ENCODE peak calls at places on chromosomes 12 and 14, in nine cellular contexts. T is suprapubic skin, C is uterus, J is HFF-Myc, P is cardiac fibroblast, E is adrenal gland, U is AG10803, D is heart left ventricle, R is tibial artery. X is an unnamed sample.

GRCh38 chr12:131863711-131864396 is 30.6 kb upstream of the ULK1 start:
- DNase-seq in T (no peak), C (no peak), J (no peak), P (no peak), E (no peak), U (no peak), D (no peak), R (no peak), X (no peak)

GRCh38 chr12:39329015-39329414 is 113.9 kb downstream of the KIF21A start:
- DNase-seq in T (no peak), C (no peak), J (no peak), P (peak), E (no peak), U (no peak), D (no peak), R (no peak), X (no peak)

GRCh38 chr12:95633049-95633545 is 81.8 kb upstream of the USP44 start:
- DNase-seq in T (no peak), C (peak), J (no peak), P (peak), E (peak), U (peak), D (no peak), R (peak), X (no peak)

GRCh38 chr12:124740691-124741137 is 123.0 kb downstream of the SCARB1 start:
- DNase-seq in T (no peak), C (no peak), J (no peak), P (peak), E (peak), U (no peak), D (no peak), R (peak), X (peak)

GRCh38 chr12:113003631-113004030 is 25.3 kb downstream of the OAS2 start:
- DNase-seq in T (peak), C (no peak), J (no peak), P (no peak), E (no peak), U (no peak), D (no peak), R (no peak), X (no peak)

GRCh38 chr14:68624541-68625220 is 168.2 kb downstream of the ZFP36L1 start:
- DNase-seq in T (no peak), C (peak), J (no peak), P (no peak), E (no peak), U (no peak), D (no peak), R (no peak), X (no peak)

GRCh38 chr12:91098942-91099341 is 12.4 kb downstream of the LUM start:
- DNase-seq in T (no peak), C (peak), J (peak), P (peak), E (no peak), U (peak), D (no peak), R (peak), X (no peak)

GRCh38 chr14:72516936-72517408 is 376.9 kb downstream of the DPF3 start:
- DNase-seq in T (no peak), C (peak), J (peak), P (peak), E (peak), U (peak), D (peak), R (peak), X (peak)

GRCh38 chr12:20377750-20378149 is 9.4 kb downstream of the PDE3A start:
- DNase-seq in T (no peak), C (no peak), J (no peak), P (no peak), E (no peak), U (no peak), D (no peak), R (no peak), X (no peak)

GRCh38 chr14:64200170-64200569 is 94.0 kb downstream of the ESR2 start:
- DNase-seq in T (no peak), C (no peak), J (no peak), P (no peak), E (peak), U (no peak), D (peak), R (no peak), X (no peak)

GRCh38 chr12:78725951-78726550 is 138.5 kb upstream of the SYT1 start:
- DNase-seq in T (no peak), C (no peak), J (no peak), P (no peak), E (no peak), U (peak), D (no peak), R (no peak), X (no peak)

GRCh38 chr12:8989425-8989824 is at the start of gene KLRG1:
- DNase-seq in T (no peak), C (no peak), J (no peak), P (no peak), E (no peak), U (no peak), D (no peak), R (no peak), X (peak)

GRCh38 chr12:49583361-49584094 is 15.6 kb upstream of the MCRS1 start:
- DNase-seq in T (no peak), C (no peak), J (no peak), P (peak), E (no peak), U (peak), D (no peak), R (no peak), X (no peak)

GRCh38 chr12:109710747-109711595 is 2.7 kb upstream of the FAM222A start:
- DNase-seq in T (no peak), C (no peak), J (no peak), P (peak), E (no peak), U (no peak), D (no peak), R (no peak), X (no peak)

GRCh38 chr14:74456684-74457083 is 30.7 kb upstream of the SYNDIG1L start:
- DNase-seq in T (no peak), C (no peak), J (no peak), P (no peak), E (no peak), U (no peak), D (no peak), R (no peak), X (no peak)

DNA sequence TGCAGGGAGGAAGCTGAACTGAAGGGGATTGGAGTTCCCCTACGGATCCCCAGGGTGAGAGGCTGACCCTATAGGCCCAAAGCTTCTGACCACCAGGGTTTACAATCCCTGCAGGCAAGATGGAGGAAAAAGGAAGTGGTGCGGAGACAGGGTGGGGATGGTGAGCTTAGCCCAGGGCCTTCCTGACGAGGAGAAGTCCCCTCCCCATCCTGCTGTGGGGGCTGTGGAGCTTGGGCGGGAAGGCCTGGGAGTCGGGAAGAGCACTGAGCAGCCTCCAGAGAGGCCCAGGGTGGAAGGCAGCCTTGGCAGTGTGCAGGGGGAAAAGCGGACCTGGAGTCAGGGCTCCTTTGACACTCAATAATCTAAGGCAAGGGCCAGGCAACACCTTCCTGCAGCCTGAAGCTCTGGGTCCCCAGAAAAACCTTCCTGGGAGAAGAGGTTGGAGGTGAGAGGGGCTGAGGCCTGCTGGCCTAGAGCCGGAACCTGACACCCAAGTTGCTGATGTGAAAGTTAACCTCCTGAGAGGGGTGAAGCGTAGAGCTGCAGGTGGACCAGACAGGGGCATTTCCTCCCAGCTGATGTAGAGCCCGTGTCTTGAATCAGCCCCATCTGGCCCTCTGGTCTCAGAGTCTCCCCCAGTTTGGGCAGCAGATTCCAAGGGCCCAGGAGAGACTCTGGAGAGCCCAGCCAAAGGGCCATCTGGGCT is 6.1 kb downstream of the HDAC7 start:
- DNase-seq in T (no peak), C (no peak), J (no peak), P (peak), E (no peak), U (no peak), D (peak), R (no peak), X (peak)
- TF ChIP-seq CTCF in T (no peak), C (no peak), J (no peak), P (no peak), E (no peak), U (no peak), D (no peak), R (no peak), X (no peak)

GRCh38 chr12:106133136-106134087 is 5.3 kb downstream of the NUAK1 start:
- DNase-seq in T (no peak), C (no peak), J (no peak), P (peak), E (no peak), U (peak), D (no peak), R (no peak), X (no peak)
- H3K4me3 ChIP-seq in T (no peak), C (no peak), J (no peak), P (no peak), E (no peak), U (no peak), D (no peak), R (no peak), X (no peak)

GRCh38 chr12:99137124-99137845 is 492.2 kb downstream of the APAF1 start:
- DNase-seq in T (no peak), C (no peak), J (no peak), P (no peak), E (no peak), U (no peak), D (no peak), R (no peak), X (peak)
- TF ChIP-seq CTCF in T (no peak), C (no peak), J (no peak), P (no peak), E (no peak), U (no peak), D (no peak), R (no peak), X (peak)

GRCh38 chr14:85533821-85534271 is 3.9 kb downstream of the FLRT2 start:
- DNase-seq in T (no peak), C (peak), J (no peak), P (peak), E (no peak), U (no peak), D (no peak), R (no peak), X (no peak)

GRCh38 chr14:85531141-85531593 is 1.2 kb downstream of the FLRT2 start:
- DNase-seq in T (peak), C (peak), J (no peak), P (peak), E (peak), U (peak), D (peak), R (peak), X (no peak)

GRCh38 chr14:85531594-85532391 is 1.8 kb downstream of the FLRT2 start:
- DNase-seq in T (peak), C (peak), J (no peak), P (peak), E (peak), U (peak), D (peak), R (peak), X (no peak)

GRCh38 chr14:85532981-85533820 is 3.3 kb downstream of the FLRT2 start:
- DNase-seq in T (peak), C (peak), J (no peak), P (peak), E (peak), U (peak), D (peak), R (peak), X (no peak)

DNA sequence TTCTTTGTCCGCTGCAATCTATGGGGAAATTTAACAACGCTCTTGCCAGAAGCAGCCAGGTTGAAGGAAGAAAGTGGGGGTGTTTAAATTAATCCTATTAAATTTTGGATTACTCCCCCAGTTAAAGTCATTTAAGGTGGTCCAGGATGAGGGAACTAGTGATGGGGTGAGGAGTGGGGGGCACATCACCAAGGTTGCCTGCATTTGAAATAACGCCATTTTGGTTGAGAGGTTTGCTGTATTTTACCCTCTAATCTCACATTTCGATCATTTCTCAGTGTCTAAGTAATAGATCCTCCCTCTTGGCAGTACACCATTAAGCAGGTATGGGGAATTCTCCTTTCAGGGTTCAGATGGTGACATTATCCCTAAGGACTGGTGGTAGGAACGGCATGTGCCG is 2.6 kb downstream of the FLRT2 start:
- DNase-seq in T (no peak), C (no peak), J (no peak), P (no peak), E (no peak), U (no peak), D (no peak), R (no peak), X (no peak)
- H3K4me3 ChIP-seq in T (peak), C (peak), J (peak), P (peak), E (no peak), U (peak), D (peak), R (peak), X (no peak)

DNA sequence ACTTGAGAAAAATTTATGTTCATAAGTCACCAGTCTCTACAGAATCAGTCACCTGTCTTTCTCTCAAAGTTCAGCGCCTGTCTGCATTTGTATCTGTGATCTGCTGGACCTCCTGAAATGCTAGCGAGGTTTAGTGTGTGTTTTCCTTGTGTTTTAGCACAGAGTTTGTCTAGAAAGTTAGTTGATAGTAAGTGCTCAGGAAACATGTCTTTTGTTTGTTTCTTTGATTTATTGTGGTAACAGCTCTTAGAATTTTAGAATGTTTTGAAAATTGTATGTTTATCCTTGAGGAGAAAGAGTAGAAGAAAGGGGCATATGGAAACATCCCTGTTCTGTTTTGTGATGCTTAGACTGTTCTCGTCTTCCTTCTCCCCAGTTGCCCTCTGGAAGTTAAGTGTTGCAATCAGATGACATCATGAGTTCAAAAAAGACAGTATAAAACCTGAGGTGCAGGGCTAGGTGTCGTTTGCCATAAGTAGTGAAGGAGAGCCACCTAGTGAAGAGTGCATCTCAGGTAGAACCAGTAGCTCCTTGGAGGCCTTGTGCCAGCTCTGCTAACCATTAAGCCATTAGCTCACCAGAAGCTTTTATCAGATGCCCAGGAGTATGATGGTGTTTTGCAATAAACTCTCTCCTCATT is 44.8 kb downstream of the FBXW8 start:
- DNase-seq in T (no peak), C (no peak), J (no peak), P (peak), E (no peak), U (no peak), D (no peak), R (no peak), X (peak)
- TF ChIP-seq CTCF in T (no peak), C (no peak), J (no peak), P (no peak), E (no peak), U (no peak), D (no peak), R (no peak), X (no peak)